ENCODE peak calls at places on chromosomes 2 and 18, in four cellular contexts. U, M, J and E are unnamed samples.

GRCh38 chr2:234686088-234686890 is 189.4 kb upstream of the ARL4C start:
- DNase-seq in U (no peak), M (no peak), J (no peak), E (peak)

GRCh38 chr2:119947535-119947934 is 65.3 kb upstream of the EPB41L5 start:
- DNase-seq in U (no peak), M (no peak), J (no peak), E (no peak)

GRCh38 chr18:74378179-74378682 is 62.6 kb downstream of the C18orf63 start:
- DNase-seq in U (no peak), M (no peak), J (no peak), E (no peak)

GRCh38 chr2:46666044-46666662 is 186.8 kb downstream of the TMEM247 start:
- DNase-seq in U (no peak), M (no peak), J (no peak), E (no peak)

GRCh38 chr2:10574911-10575310 is 114.9 kb downstream of the NOL10 start:
- DNase-seq in U (no peak), M (no peak), J (no peak), E (no peak)

GRCh38 chr2:31136000-31136399 is 2.2 kb downstream of the GALNT14 start:
- DNase-seq in U (no peak), M (no peak), J (no peak), E (no peak)

GRCh38 chr2:10337449-10337848 is 34.7 kb downstream of the HPCAL1 start:
- DNase-seq in U (no peak), M (no peak), J (no peak), E (no peak)

GRCh38 chr2:228699400-228699799 is 517.9 kb upstream of the SPHKAP start:
- DNase-seq in U (no peak), M (no peak), J (no peak), E (no peak)

GRCh38 chr18:36187826-36188721 is 777 bp downstream of the MOCOS start:
- DNase-seq in U (no peak), M (peak), J (no peak), E (peak)

GRCh38 chr2:207660994-207661393 is 35.8 kb upstream of the METTL21A start:
- DNase-seq in U (no peak), M (no peak), J (no peak), E (no peak)

GRCh38 chr2:149360106-149360505 is 29.7 kb downstream of the LYPD6 start:
- DNase-seq in U (no peak), M (no peak), J (no peak), E (no peak)

GRCh38 chr18:45627204-45627526 is 11.9 kb downstream of the SLC14A2 start:
- DNase-seq in U (no peak), M (no peak), J (no peak), E (no peak)

GRCh38 chr18:74184875-74185274 is 36.6 kb downstream of the TIMM21 start:
- DNase-seq in U (no peak), M (no peak), J (no peak), E (no peak)

DNA sequence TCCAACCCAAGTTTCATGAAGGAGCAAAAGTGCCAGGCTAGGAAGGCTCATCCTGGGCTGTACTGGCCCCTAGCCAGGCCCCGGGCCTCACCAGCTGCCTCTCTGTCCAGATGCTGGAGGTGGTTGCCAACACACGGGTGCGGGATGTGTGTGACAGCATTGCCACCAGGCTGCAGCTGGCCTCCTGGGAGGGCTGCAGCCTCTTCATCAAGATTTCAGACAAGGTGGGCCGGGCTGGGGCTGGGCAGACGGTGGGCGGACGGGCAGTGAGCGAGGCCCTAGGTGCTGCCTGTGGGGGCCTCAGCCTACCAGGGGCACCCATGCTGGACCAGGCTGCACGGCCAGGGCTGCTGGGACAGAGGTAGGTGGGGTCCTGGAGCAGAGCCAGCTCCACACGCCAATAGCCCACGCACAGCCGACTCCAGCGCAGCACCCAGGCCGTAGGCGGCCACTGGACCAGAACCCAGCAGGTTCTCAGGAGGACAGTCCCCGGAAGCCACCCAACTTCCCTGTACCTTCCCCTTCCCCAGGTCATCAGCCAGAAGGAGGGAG is 11.8 kb upstream of the GPR17 start:
- DNase-seq in U (peak), M (no peak), J (no peak), E (no peak)
- TF ChIP-seq USF1 in U (no peak), M (no peak), J (no peak), E (no peak)

DNA sequence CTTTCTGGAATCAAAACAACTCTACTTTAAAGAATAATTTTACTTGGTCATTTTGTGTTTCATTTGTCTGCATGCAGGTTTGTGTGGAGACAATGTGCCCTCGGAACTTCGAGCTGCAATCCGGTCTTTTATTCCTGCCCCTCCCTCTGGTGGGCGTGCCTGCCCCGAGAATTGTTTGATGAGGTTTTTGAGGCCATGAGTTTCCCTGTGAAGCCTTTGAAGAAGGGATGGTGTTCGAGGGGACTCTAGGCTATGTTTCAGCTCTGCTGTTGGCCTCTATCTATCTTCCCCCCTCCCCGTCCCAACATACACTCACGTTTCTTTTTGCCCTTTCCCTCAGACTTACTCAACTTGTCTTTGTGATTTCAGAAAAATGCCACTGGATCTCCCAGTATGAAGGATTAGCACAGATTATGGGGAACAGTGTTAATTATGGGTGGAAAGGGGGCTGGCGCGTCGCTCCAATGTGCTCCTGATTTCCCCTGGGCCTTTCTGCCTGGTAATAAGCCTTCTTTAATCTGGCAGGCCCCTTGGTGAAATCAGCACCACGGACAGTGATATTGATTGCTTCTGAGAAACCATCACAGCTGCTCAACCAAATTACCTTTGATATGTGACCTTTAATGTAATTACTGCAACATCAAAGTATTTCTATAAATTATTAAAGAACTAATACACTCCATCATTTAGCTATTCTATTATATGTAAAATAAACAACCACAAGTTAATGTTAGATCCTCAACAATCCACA is 82.2 kb downstream of the CELF4 start:
- DNase-seq in U (no peak), M (peak), J (no peak), E (peak)
- TF ChIP-seq USF1 in U (no peak), M (no peak), J (no peak), E (no peak)

GRCh38 chr2:102753563-102754159 is 8.2 kb upstream of the TMEM182 start:
- DNase-seq in U (peak), M (peak), J (no peak), E (no peak)
- TF ChIP-seq USF1 in U (no peak), M (no peak), J (no peak), E (no peak)

DNA sequence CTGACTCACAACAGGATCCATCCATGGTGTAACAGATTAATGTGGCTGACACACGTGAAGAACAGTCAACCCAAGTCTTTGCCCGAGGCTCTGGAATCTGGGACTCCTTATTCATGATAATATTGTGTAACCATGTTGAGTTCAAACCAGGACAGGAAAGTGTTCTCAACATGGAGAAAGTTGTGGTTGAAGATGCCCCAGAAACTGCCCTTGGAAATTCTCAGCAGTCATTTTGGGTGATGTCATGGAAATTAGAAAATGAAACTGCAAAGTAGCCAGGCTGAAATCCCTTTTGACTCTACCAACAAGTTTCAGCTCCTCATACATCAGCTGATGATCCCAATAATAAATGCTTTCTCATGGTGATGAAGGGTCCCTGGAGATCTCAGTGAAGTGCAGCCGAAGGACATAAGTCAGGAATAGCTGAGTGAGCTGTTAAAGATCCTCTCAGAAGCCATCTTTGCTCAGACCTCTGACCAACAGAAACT is 307.7 kb downstream of the TNS1 start:
- DNase-seq in U (no peak), M (no peak), J (no peak), E (no peak)
- TF ChIP-seq USF1 in U (no peak), M (no peak), J (no peak), E (no peak)

DNA sequence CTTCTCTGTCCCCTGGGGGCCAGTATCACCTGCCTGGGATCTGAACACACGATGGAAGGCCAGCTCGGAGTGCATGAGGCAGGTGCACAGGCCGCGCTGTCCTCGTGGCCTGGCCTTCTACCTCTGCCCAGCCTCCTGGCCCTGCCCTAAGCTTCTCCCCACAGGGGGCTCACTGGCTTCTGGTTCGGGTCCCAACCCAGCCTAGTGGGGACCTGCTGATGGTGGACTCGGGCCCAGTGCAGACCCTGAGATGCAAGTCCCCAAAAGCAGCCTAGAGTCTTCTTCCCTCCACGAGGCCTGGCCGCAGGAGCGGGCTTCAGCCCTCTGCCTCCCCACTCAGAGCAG is 3.4 kb downstream of the ERFE start:
- DNase-seq in U (peak), M (no peak), J (no peak), E (no peak)
- TF ChIP-seq USF1 in U (no peak), M (no peak), J (no peak), E (no peak)

GRCh38 chr18:59268722-59269562 is 4.3 kb downstream of the RAX start:
- DNase-seq in U (peak), M (peak), J (no peak), E (peak)
- TF ChIP-seq USF1 in U (no peak), M (no peak), J (no peak), E (no peak)

DNA sequence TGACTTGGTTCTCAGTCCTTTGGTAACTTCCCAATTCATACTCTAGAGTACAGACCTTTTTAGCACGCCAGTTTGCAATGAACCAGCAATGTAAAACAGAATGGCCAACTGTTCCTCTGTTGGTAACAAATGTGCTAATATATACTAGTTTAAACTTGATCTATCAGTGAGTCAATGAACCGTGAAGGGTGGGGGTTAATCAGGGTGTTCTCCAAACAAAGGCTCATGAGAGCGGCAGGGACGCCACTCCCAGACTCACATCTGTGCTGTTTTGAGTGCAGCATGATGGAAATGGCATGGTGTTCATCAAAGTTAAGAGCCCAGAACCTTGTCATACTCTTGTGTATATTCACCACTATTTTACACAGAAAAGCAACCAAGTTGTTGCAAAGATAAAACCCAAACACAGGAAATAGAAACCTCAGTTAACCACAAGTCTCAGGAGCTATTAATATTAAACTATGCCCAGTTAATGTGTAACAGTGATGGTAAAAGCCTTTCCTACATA is 70.3 kb downstream of the CERKL start:
- DNase-seq in U (no peak), M (no peak), J (peak), E (no peak)
- TF ChIP-seq USF1 in U (no peak), M (no peak), J (no peak), E (no peak)

DNA sequence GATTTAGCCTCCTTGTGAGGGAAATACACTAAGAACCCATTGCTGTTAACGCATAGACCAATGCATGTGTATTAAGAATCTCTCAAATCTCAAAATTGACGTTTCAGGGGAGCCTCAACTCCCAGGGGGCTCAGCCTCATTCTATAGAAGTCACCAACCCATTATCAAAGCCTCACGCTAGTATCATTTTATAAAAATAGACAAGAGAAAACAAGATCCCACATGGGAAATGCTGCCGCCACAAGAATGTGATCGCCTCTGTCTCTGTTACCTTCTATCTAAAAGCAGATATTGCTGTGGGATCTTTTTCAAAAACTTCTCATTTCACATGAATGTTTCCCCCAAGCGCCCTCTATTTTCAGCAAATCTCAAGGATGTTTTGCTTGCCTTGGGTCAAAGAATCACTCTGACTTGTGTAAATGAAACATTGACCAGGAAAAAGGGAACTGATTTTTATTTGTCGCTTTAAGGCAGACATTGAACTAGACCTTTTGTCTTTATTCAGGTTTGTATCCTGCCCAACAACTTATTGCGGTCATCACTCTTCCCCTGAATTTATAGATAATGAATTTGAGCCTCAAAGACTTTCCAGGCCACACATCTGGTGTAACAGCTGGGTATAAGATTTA is 679.0 kb upstream of the ID2 start:
- DNase-seq in U (no peak), M (peak), J (peak), E (no peak)
- TF ChIP-seq USF1 in U (no peak), M (no peak), J (no peak), E (no peak)

DNA sequence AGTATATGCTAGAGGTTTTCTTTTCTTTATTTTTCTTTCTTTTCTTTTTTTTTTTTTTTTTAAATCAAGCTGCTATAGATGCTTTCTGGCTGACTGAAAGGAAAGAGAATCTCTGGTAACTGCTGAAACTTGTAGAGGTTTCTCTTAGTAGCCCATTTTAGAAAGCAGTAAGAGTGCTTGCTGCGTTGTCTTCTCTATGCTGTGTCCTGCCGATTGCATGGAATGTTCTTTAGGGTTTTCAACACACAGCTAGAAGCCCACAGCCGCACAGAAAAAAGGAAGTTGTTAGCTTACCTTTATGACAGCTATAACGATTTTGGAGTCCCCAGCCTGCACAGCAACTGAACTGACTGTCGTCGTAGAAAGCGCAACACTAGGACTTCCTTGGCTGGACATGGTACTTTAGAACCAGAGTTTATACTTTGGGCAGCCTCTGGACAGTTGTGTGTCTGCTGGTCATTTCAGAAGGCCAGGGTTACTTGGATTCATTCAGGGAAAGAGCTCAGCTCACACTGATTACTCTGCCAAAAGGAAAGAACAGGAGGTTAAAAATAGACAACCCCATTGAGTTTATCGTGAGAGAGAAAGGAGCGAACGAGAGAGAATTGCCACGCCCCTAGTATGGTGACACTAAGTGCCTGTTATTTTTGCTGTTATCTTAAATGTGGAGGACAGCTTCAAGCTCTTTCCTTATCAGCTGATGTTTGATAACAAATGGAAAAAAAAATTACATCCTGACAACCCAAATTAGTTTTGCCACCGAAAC is at the start of gene CCDC141:
- DNase-seq in U (peak), M (no peak), J (peak), E (no peak)
- TF ChIP-seq USF1 in U (no peak), M (no peak), J (no peak), E (no peak)

GRCh38 chr2:85066874-85067351 is 66.3 kb upstream of the TCF7L1 start:
- DNase-seq in U (peak), M (peak), J (no peak), E (peak)
- TF ChIP-seq USF1 in U (no peak), M (peak), J (no peak), E (no peak)